ENCODE peak calls at places on chromosomes 3 and 15, in five cellular contexts. V is transverse colon, G is tibial artery, S is GM23248, C is H9. X is an unnamed sample.
A peak's percentile ranks its signal among the peaks of the same experiment; 100 is the strongest.

GRCh38 chr15:65369651-65370050 is 8.2 kb downstream of the IGDCC3 start:
- DNase-seq in V (no peak), G (no peak), S (no peak), C (peak; percentile 24), X (no peak)

GRCh38 chr3:143567823-143568222 is 280.4 kb downstream of the SLC9A9 start:
- DNase-seq in V (no peak), G (no peak), S (no peak), C (no peak), X (no peak)

GRCh38 chr3:81302045-81302444 is 459.4 kb downstream of the GBE1 start:
- DNase-seq in V (peak; percentile 19), G (no peak), S (peak; percentile 70), C (peak; percentile 31), X (peak; percentile 19)

GRCh38 chr3:137199678-137200077 is 241.9 kb downstream of the IL20RB start:
- DNase-seq in V (no peak), G (no peak), S (no peak), C (no peak), X (no peak)

GRCh38 chr15:41281236-41281635 is 50.2 kb downstream of the CHP1 start:
- DNase-seq in V (no peak), G (no peak), S (peak; percentile 94), C (no peak), X (peak; percentile 73)

GRCh38 chr3:139322346-139322745 is 21.5 kb upstream of the MRPS22 start:
- DNase-seq in V (no peak), G (no peak), S (no peak), C (no peak), X (no peak)

GRCh38 chr3:14145236-14145635 is 20.4 kb downstream of the TMEM43 start:
- DNase-seq in V (no peak), G (no peak), S (peak; percentile 77), C (peak; percentile 19), X (no peak)

GRCh38 chr15:98744506-98744905 is 96.2 kb downstream of the IGF1R start:
- DNase-seq in V (no peak), G (no peak), S (no peak), C (no peak), X (no peak)

GRCh38 chr3:100810671-100811070 is 101.4 kb downstream of the TFG start:
- DNase-seq in V (no peak), G (no peak), S (peak; percentile 83), C (no peak), X (no peak)

GRCh38 chr3:186964629-186965028 is 34.3 kb downstream of the ST6GAL1 start:
- DNase-seq in V (no peak), G (no peak), S (no peak), C (peak; percentile 52), X (no peak)

GRCh38 chr3:62548806-62549205 is 175.5 kb upstream of the FEZF2 start:
- DNase-seq in V (no peak), G (no peak), S (no peak), C (no peak), X (no peak)

GRCh38 chr15:70383856-70384255 is 286.1 kb upstream of the TLE3 start:
- DNase-seq in V (no peak), G (no peak), S (no peak), C (no peak), X (no peak)

GRCh38 chr15:70387993-70388392 is 290.3 kb upstream of the TLE3 start:
- DNase-seq in V (no peak), G (no peak), S (no peak), C (no peak), X (no peak)

GRCh38 chr15:70385711-70386110 is 288.0 kb upstream of the TLE3 start:
- DNase-seq in V (no peak), G (no peak), S (no peak), C (no peak), X (no peak)

GRCh38 chr15:70385052-70385451 is 287.3 kb upstream of the TLE3 start:
- DNase-seq in V (no peak), G (no peak), S (no peak), C (no peak), X (no peak)

DNA sequence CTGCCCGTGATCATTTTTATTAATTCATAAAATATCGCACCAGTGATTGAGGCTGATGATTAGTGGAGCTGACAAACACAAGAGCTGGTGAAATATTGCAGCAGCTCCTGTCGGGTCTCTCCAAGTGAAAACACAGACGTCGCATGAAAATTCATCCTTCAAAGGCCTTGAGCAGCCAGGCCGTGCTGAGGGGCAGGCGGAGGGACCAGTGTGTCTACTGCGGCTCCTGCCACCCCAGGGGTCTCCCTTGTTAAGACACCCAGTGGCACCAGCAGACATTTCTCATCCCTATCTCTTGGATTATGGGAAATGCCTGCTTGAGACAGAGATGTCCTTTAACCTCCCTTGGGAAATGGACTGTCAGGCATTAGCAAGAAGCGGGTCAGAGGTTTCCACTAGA is 289.4 kb upstream of the TLE3 start:
- DNase-seq in V (no peak), G (no peak), S (no peak), C (no peak), X (no peak)
- H3K27ac ChIP-seq in V (no peak overlapping the region), G (no peak overlapping the region), S (no peak overlapping the region), C (no peak overlapping the region), X (no peak overlapping the region)

GRCh38 chr15:95017950-95018349 is 786.6 kb downstream of the MCTP2 start:
- DNase-seq in V (peak; percentile 16), G (peak; percentile 35), S (no peak), C (peak; percentile 44), X (no peak)

GRCh38 chr15:95019907-95020306 is 788.5 kb downstream of the MCTP2 start:
- DNase-seq in V (no peak), G (no peak), S (peak; percentile 14), C (no peak), X (no peak)

GRCh38 chr15:95021816-95022215 is 790.5 kb downstream of the MCTP2 start:
- DNase-seq in V (no peak), G (no peak), S (no peak), C (no peak), X (no peak)

GRCh38 chr15:95016511-95017219 is 785.3 kb downstream of the MCTP2 start:
- DNase-seq in V (no peak), G (no peak), S (peak; percentile 46), C (no peak), X (no peak)

GRCh38 chr15:95018888-95019545 is 787.7 kb downstream of the MCTP2 start:
- DNase-seq in V (no peak), G (no peak), S (peak; percentile 88), C (no peak), X (peak; percentile 55)
- H3K27ac ChIP-seq in V (no peak overlapping the region), G (no peak overlapping the region), S (peak overlapping the region; percentile 59), C (no peak overlapping the region), X (no peak overlapping the region)

GRCh38 chr15:45185069-45185779 is 2.5 kb downstream of the SHF start:
- DNase-seq in V (no peak), G (no peak), S (no peak), C (no peak), X (no peak)

GRCh38 chr15:45185903-45186770 is 1.6 kb downstream of the SHF start:
- DNase-seq in V (no peak), G (no peak), S (peak; percentile 35), C (no peak), X (no peak)

GRCh38 chr15:45186771-45187577 is 792 bp downstream of the SHF start:
- DNase-seq in V (no peak), G (no peak), S (no peak), C (peak; percentile 47), X (no peak)

GRCh38 chr15:45187578-45187893 is 230 bp downstream of the SHF start:
- DNase-seq in V (no peak), G (no peak), S (no peak), C (no peak), X (no peak)

GRCh38 chr15:45187894-45188830 is at the start of gene SHF:
- DNase-seq in V (peak; percentile 71), G (peak; percentile 76), S (peak; percentile 48), C (peak; percentile 80), X (peak; percentile 41)
- H3K27ac ChIP-seq in V (peak within 1 kb of the TSS; percentile 83), G (peak within 1 kb of the TSS; percentile 91), S (no peak within 1 kb of the TSS), C (no peak within 1 kb of the TSS), X (no peak within 1 kb of the TSS)

DNA sequence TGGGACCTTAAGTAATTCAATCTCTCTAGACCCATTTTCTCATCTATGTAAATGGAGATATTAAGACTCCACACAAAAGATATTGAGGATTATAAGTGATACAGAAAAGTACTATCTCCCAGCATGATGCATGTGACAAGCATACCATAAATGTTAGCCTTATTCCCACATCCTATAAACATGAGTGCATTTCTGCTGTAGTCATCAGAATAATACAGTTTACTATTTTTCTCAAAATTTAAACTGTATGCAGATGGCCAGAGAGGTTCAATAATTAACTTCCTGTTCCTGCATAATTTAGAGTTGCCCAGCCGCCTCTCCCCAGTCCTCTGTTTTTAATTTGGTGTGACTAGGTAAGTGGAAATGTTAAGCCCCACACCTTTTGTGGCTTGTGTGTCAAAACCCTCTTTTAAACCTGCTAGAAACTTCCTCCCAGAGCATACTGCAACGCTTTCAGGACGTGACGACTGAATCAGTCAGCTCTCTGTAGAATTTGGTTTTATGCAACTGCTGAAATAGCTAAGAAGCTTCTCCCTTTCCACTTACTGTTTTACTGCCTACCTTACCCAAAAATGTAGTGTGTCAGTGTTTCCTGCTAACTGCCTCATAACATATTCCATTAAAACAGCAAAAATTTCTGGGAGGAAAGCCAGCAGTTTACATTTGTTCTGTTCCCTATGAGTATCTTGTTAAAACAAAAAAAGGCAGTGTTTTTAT is 1037.8 kb downstream of the EPHA3 start:
- DNase-seq in V (no peak), G (no peak), S (no peak), C (no peak), X (no peak)
- H3K27ac ChIP-seq in V (no peak overlapping the region), G (no peak overlapping the region), S (no peak overlapping the region), C (no peak overlapping the region), X (no peak overlapping the region)

GRCh38 chr3:89186446-89186845 is 79.0 kb downstream of the EPHA3 start:
- DNase-seq in V (no peak), G (no peak), S (no peak), C (no peak), X (no peak)

GRCh38 chr3:89180334-89180733 is 72.9 kb downstream of the EPHA3 start:
- DNase-seq in V (no peak), G (no peak), S (no peak), C (no peak), X (no peak)

GRCh38 chr3:89179355-89179997 is 72.1 kb downstream of the EPHA3 start:
- DNase-seq in V (no peak), G (no peak), S (no peak), C (no peak), X (peak; percentile 8)

GRCh38 chr3:89184151-89184550 is 76.7 kb downstream of the EPHA3 start:
- DNase-seq in V (no peak), G (no peak), S (no peak), C (no peak), X (no peak)

GRCh38 chr3:89184596-89184995 is 77.2 kb downstream of the EPHA3 start:
- DNase-seq in V (no peak), G (no peak), S (no peak), C (no peak), X (no peak)
- H3K27ac ChIP-seq in V (no peak overlapping the region), G (no peak overlapping the region), S (no peak overlapping the region), C (no peak overlapping the region), X (no peak overlapping the region)